ENCODE peak calls at places on chromosomes 4 and X, in eight cellular contexts. I, H, W, D, Q, U, R and C are unnamed samples.

GRCh38 chr4:5572114-5572513 is 136.2 kb downstream of the EVC2 start:
- DNase-seq in Q (no peak), W (no peak), D (no peak), H (no peak), I (no peak), U (no peak), R (no peak), C (no peak)

GRCh38 chr4:115119804-115120352 is 6.5 kb upstream of the NDST4 start:
- DNase-seq in Q (no peak), W (no peak), I (no peak), D (no peak), R (no peak), U (no peak), H (no peak), C (no peak)

GRCh38 chr4:98778206-98778605 is 119.8 kb upstream of the TSPAN5 start:
- DNase-seq in H (no peak), Q (no peak), I (no peak), U (no peak), W (no peak), R (no peak), D (no peak), C (no peak)

GRCh38 chrX:13386636-13387035 is 66.8 kb upstream of the ATXN3L start:
- DNase-seq in R (no peak), U (no peak), H (no peak), W (no peak), Q (no peak), D (no peak), I (no peak), C (no peak)

GRCh38 chr4:185256444-185256843 is 47.0 kb downstream of the SNX25 start:
- DNase-seq in Q (no peak), R (no peak), I (no peak), U (no peak), W (no peak), H (no peak), D (no peak), C (no peak)

GRCh38 chr4:3238721-3239120 is 10.2 kb upstream of the MSANTD1 start:
- DNase-seq in U (no peak), W (no peak), D (no peak), R (no peak), H (no peak), Q (no peak), I (no peak), C (no peak)

GRCh38 chr4:5133201-5133600 is 81.9 kb downstream of the STK32B start:
- DNase-seq in R (no peak), H (no peak), W (no peak), I (no peak), D (no peak), U (no peak), Q (no peak), C (no peak)

GRCh38 chr4:96593422-96593821 is 753.5 kb downstream of the PDHA2 start:
- DNase-seq in R (no peak), I (no peak), W (no peak), U (no peak), D (no peak), Q (no peak), H (no peak), C (no peak)

GRCh38 chrX:15497865-15498264 is 2.7 kb upstream of the BMX start:
- DNase-seq in W (peak), I (peak), Q (peak), R (peak), U (peak), H (peak), D (no peak), C (peak)

GRCh38 chr4:150591284-150591874 is 9.4 kb downstream of the MAB21L2 start:
- DNase-seq in W (no peak), Q (no peak), H (no peak), I (no peak), D (no peak), U (no peak), R (no peak), C (peak)

GRCh38 chr4:74161676-74162450 is 3.9 kb downstream of the MTHFD2L start:
- DNase-seq in Q (no peak), D (no peak), H (no peak), I (no peak), W (no peak), U (no peak), R (no peak), C (no peak)

GRCh38 chr4:38601244-38601915 is 62.6 kb upstream of the KLF3 start:
- DNase-seq in U (no peak), R (no peak), W (no peak), H (no peak), I (no peak), Q (no peak), D (no peak), C (no peak)

GRCh38 chrX:13793897-13794296 is 23.0 kb downstream of the GPM6B start:
- DNase-seq in R (no peak), Q (no peak), D (no peak), U (no peak), H (no peak), W (no peak), I (no peak), C (no peak)

GRCh38 chr4:76083386-76083785 is 8.9 kb downstream of the ART3 start:
- DNase-seq in D (no peak), W (no peak), Q (no peak), H (no peak), U (no peak), I (no peak), R (no peak), C (no peak)